ENCODE peak calls at places on chromosomes 4 and X, in ten cellular contexts. Q, H, U, T, E, V, R, K, D and J are unnamed samples.

GRCh38 chr4:38672247-38673071 is 8.5 kb downstream of the KLF3 start:
- DNase-seq in V (no peak), H (peak), E (peak), U (no peak), K (no peak), T (no peak), Q (peak), D (no peak), R (no peak), J (no peak)

GRCh38 chr4:3202836-3203820 is 45.8 kb upstream of the MSANTD1 start:
- DNase-seq in U (no peak), Q (no peak), E (no peak), R (no peak), K (no peak), H (no peak), T (peak), V (no peak), D (no peak), J (peak)

GRCh38 chr4:186910385-186910784 is 186.7 kb upstream of the FAT1 start:
- DNase-seq in V (no peak), E (no peak), D (no peak), T (no peak), R (no peak), H (no peak), Q (no peak), U (no peak), K (no peak), J (no peak)

GRCh38 chr4:145839151-145839550 is 99.5 kb downstream of the ZNF827 start:
- DNase-seq in D (no peak), K (no peak), Q (peak), U (no peak), R (no peak), H (no peak), E (no peak), T (no peak), V (peak), J (no peak)

GRCh38 chrX:45762699-45763647 is 562.3 kb upstream of the DIPK2B start:
- DNase-seq in V (no peak), H (no peak), Q (no peak), E (no peak), K (no peak), T (no peak), D (peak), R (no peak), U (no peak), J (no peak)

GRCh38 chr4:80006935-80007744 is 65.9 kb downstream of the ANTXR2 start:
- DNase-seq in Q (peak), U (no peak), V (peak), D (no peak), R (no peak), T (no peak), K (peak), H (no peak), E (no peak), J (peak)

GRCh38 chr4:2731907-2732314 is 24.2 kb downstream of the TNIP2 start:
- DNase-seq in E (peak), R (no peak), T (peak), H (no peak), U (no peak), D (no peak), Q (no peak), V (no peak), K (no peak), J (no peak)

GRCh38 chr4:185017964-185018772 is at the start of gene HELT:
- DNase-seq in H (peak), Q (peak), T (no peak), E (no peak), V (no peak), R (no peak), D (peak), U (no peak), K (no peak), J (no peak)

GRCh38 chr4:88211473-88212252 is 53.2 kb upstream of the ABCG2 start:
- DNase-seq in R (no peak), D (peak), E (peak), Q (peak), T (no peak), K (peak), H (peak), U (peak), V (no peak), J (peak)

GRCh38 chr4:125849869-125850268 is 535.1 kb downstream of the FAT4 start:
- DNase-seq in Q (no peak), T (no peak), K (no peak), R (no peak), V (peak), H (no peak), U (peak), D (peak), E (no peak), J (no peak)

GRCh38 chrX:131675596-131676194 is 131.8 kb downstream of the OR13H1 start:
- DNase-seq in U (no peak), T (no peak), K (no peak), V (peak), D (peak), E (no peak), H (peak), R (no peak), Q (peak), J (peak)

GRCh38 chr4:185227131-185227551 is 17.7 kb downstream of the SNX25 start:
- DNase-seq in T (no peak), K (no peak), V (no peak), R (no peak), H (no peak), E (no peak), D (no peak), Q (peak), U (no peak), J (no peak)

GRCh38 chr4:36921474-36922220 is 322.9 kb upstream of the NWD2 start:
- DNase-seq in V (no peak), K (no peak), Q (no peak), H (no peak), U (no peak), R (no peak), D (peak), E (no peak), T (no peak), J (no peak)

GRCh38 chr4:148253748-148254147 is 188.5 kb downstream of the NR3C2 start:
- DNase-seq in V (no peak), T (no peak), K (no peak), Q (no peak), E (no peak), H (no peak), D (no peak), U (no peak), R (no peak), J (no peak)

GRCh38 chrX:133005038-133005437 is 46.6 kb upstream of the HS6ST2 start:
- DNase-seq in H (peak), Q (peak), K (peak), R (no peak), T (no peak), E (no peak), U (no peak), V (peak), D (peak), J (no peak)

GRCh38 chrX:107747596-107748161 is 27.9 kb downstream of the TSC22D3 start:
- DNase-seq in T (peak), H (peak), K (no peak), Q (no peak), E (no peak), V (peak), R (no peak), D (peak), U (no peak), J (no peak)

GRCh38 chr4:41692717-41693345 is 55.7 kb downstream of the PHOX2B start:
- DNase-seq in E (no peak), U (peak), V (peak), Q (peak), D (peak), T (no peak), R (peak), K (peak), H (peak), J (peak)

GRCh38 chr4:180134116-180134866 is 2108.9 kb upstream of the TENM3 start:
- DNase-seq in E (no peak), V (peak), Q (no peak), U (no peak), D (peak), R (no peak), T (no peak), H (peak), K (no peak), J (no peak)

GRCh38 chrX:1323315-1323714 is 13.3 kb upstream of the IL3RA start:
- DNase-seq in R (peak), V (no peak), T (peak), Q (peak), E (no peak), K (peak), D (no peak), U (no peak), H (peak), J (peak)

GRCh38 chr4:52957220-52957686 is 95.1 kb downstream of the RASL11B start:
- DNase-seq in R (no peak), D (no peak), K (no peak), V (peak), E (no peak), H (peak), U (no peak), T (no peak), Q (no peak), J (peak)

GRCh38 chr4:37388672-37389368 is 144.3 kb downstream of the NWD2 start:
- DNase-seq in U (no peak), D (no peak), E (no peak), K (no peak), Q (peak), T (no peak), H (peak), V (no peak), R (no peak), J (no peak)

GRCh38 chr4:173281420-173282333 is 52.5 kb downstream of the HMGB2 start:
- DNase-seq in K (peak), V (no peak), H (no peak), R (no peak), Q (no peak), D (no peak), T (no peak), U (no peak), E (no peak), J (no peak)

GRCh38 chrX:153867671-153868070 is 18.3 kb downstream of the L1CAM start:
- DNase-seq in Q (no peak), T (no peak), U (no peak), D (no peak), E (no peak), V (no peak), R (no peak), K (no peak), H (no peak), J (no peak)

GRCh38 chr4:168886361-168886760 is 123.7 kb downstream of the CBR4 start:
- DNase-seq in Q (peak), U (no peak), H (no peak), K (no peak), D (peak), R (no peak), V (peak), T (no peak), E (no peak), J (no peak)

GRCh38 chr4:73734405-73735070 is 5.8 kb upstream of the CXCL8 start:
- DNase-seq in H (no peak), E (no peak), D (peak), K (no peak), U (no peak), V (peak), T (no peak), R (no peak), Q (no peak), J (no peak)

GRCh38 chr4:61374612-61374920 is 174.4 kb downstream of the ADGRL3 start:
- DNase-seq in D (no peak), H (peak), R (no peak), V (peak), K (no peak), U (peak), Q (no peak), T (no peak), E (no peak), J (no peak)

GRCh38 chr4:150140774-150141400 is 62.6 kb downstream of the DCLK2 start:
- DNase-seq in H (no peak), T (no peak), R (no peak), V (peak), D (peak), Q (no peak), K (no peak), E (no peak), U (peak), J (no peak)

GRCh38 chrX:19174401-19175025 is 52.2 kb upstream of the ADGRG2 start:
- DNase-seq in E (no peak), K (no peak), V (peak), H (no peak), R (peak), U (no peak), D (peak), Q (no peak), T (no peak), J (no peak)

GRCh38 chr4:98386-98785 is 25.9 kb upstream of the ZNF718 start:
- DNase-seq in E (no peak), Q (no peak), T (no peak), K (no peak), H (no peak), V (no peak), U (no peak), R (no peak), D (no peak), J (no peak)

GRCh38 chr4:151304755-151305154 is 20.6 kb downstream of the SH3D19 start:
- DNase-seq in Q (peak), R (no peak), E (no peak), U (no peak), K (no peak), D (peak), T (no peak), H (no peak), V (no peak), J (no peak)

GRCh38 chr4:3369781-3370660 is 71.7 kb upstream of the HGFAC start:
- DNase-seq in E (no peak), H (peak), Q (peak), V (peak), U (peak), K (peak), R (no peak), D (peak), T (peak), J (peak)

GRCh38 chr4:185941476-185941875 is 127.5 kb upstream of the TLR3 start:
- DNase-seq in V (no peak), T (no peak), U (no peak), D (no peak), H (no peak), Q (no peak), R (no peak), K (no peak), E (no peak), J (no peak)

GRCh38 chr4:102789317-102789717 is 28.5 kb upstream of the MANBA start:
- DNase-seq in D (peak), U (peak), Q (no peak), V (peak), R (no peak), T (no peak), K (no peak), E (no peak), H (no peak), J (no peak)

GRCh38 chr4:161829631-161830030 is 334.2 kb downstream of the FSTL5 start:
- DNase-seq in Q (no peak), H (no peak), D (no peak), T (no peak), R (no peak), K (no peak), E (no peak), V (no peak), U (no peak), J (no peak)

GRCh38 chr4:114694770-114695169 is 96.2 kb downstream of the UGT8 start:
- DNase-seq in V (peak), Q (peak), T (no peak), D (peak), U (peak), H (peak), E (no peak), R (no peak), K (no peak), J (peak)

GRCh38 chr4:17517664-17518063 is 2.7 kb downstream of the CLRN2 start:
- DNase-seq in U (no peak), D (no peak), K (no peak), T (no peak), R (no peak), E (no peak), H (no peak), Q (peak), V (no peak), J (no peak)

GRCh38 chr4:76752911-76753494 is 144.9 kb downstream of the SOWAHB start:
- DNase-seq in T (no peak), V (peak), Q (no peak), D (peak), E (no peak), H (no peak), K (no peak), U (peak), R (no peak), J (peak)

GRCh38 chr4:76754439-76754838 is 143.5 kb downstream of the SOWAHB start:
- DNase-seq in R (no peak), T (no peak), U (no peak), H (no peak), E (no peak), Q (no peak), D (no peak), K (no peak), V (no peak), J (no peak)

GRCh38 chr4:76755756-76756155 is 142.2 kb downstream of the SOWAHB start:
- DNase-seq in R (no peak), U (no peak), Q (no peak), K (no peak), T (no peak), V (peak), D (no peak), H (no peak), E (no peak), J (no peak)

GRCh38 chr4:76751612-76752343 is 146.2 kb downstream of the SOWAHB start:
- DNase-seq in R (no peak), U (no peak), V (no peak), T (no peak), K (no peak), D (no peak), H (no peak), E (no peak), Q (no peak), J (no peak)

DNA sequence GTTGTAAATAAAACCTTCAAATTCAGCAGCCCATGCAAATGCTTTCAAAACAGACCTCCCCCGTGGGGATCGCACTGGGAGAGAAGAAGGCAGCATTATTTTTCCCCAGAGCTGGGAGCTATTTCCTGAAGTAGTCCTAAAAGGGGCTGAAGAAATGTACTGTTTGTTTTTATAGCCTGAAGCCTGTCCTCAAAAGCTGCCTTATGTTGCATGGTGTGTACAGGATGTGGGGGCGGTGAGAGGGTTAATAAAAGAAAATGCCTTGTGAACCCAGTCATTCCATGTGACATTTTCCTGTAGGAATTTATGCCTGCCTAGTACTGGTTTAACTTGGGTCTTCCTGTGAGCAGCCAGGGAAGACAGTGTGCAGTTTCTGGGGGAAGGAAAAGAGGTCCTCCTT is 144.1 kb downstream of the SOWAHB start:
- DNase-seq in T (no peak), E (no peak), U (no peak), R (no peak), H (no peak), Q (no peak), V (peak), D (peak), K (no peak), J (no peak)
- H3K4me3 ChIP-seq in T (no peak), E (no peak), U (no peak), R (no peak), H (no peak), Q (no peak), V (peak), D (no peak), K (no peak), J (no peak)

GRCh38 chrX:20529711-20530110 is 263.0 kb upstream of the RPS6KA3 start:
- DNase-seq in U (no peak), K (no peak), E (no peak), D (no peak), H (no peak), V (peak), Q (no peak), T (no peak), R (no peak), J (no peak)

GRCh38 chrX:20527458-20528099 is 260.9 kb upstream of the RPS6KA3 start:
- DNase-seq in Q (no peak), T (no peak), V (no peak), D (no peak), H (peak), R (no peak), K (no peak), E (peak), U (no peak), J (no peak)

GRCh38 chrX:20531667-20532066 is 265.0 kb upstream of the RPS6KA3 start:
- DNase-seq in E (no peak), D (no peak), V (no peak), R (no peak), K (no peak), Q (no peak), H (no peak), T (no peak), U (no peak), J (no peak)

GRCh38 chrX:20529301-20529700 is 262.6 kb upstream of the RPS6KA3 start:
- DNase-seq in T (no peak), V (no peak), Q (no peak), U (no peak), R (no peak), K (no peak), H (no peak), D (no peak), E (no peak), J (no peak)

GRCh38 chrX:20530319-20530979 is 263.7 kb upstream of the RPS6KA3 start:
- DNase-seq in K (peak), V (peak), R (no peak), H (peak), Q (peak), D (peak), T (no peak), E (peak), U (peak), J (peak)
- H3K4me3 ChIP-seq in K (no peak), V (peak), R (peak), H (no peak), Q (no peak), D (no peak), T (no peak), E (no peak), U (peak), J (no peak)

GRCh38 chr4:70920592-70920991 is 18.4 kb downstream of the MOB1B start:
- DNase-seq in D (no peak), R (no peak), U (no peak), V (no peak), Q (no peak), E (no peak), T (no peak), H (no peak), K (no peak), J (no peak)

GRCh38 chr4:70927502-70928139 is 25.5 kb downstream of the MOB1B start:
- DNase-seq in D (no peak), Q (no peak), T (no peak), V (no peak), R (no peak), E (no peak), K (no peak), H (no peak), U (no peak), J (no peak)

GRCh38 chr4:70930530-70931256 is 28.5 kb downstream of the MOB1B start:
- DNase-seq in V (no peak), R (no peak), D (no peak), H (no peak), U (no peak), T (no peak), K (no peak), Q (no peak), E (no peak), J (no peak)

GRCh38 chr4:70931359-70931758 is 29.2 kb downstream of the MOB1B start:
- DNase-seq in T (no peak), K (no peak), E (no peak), U (no peak), V (no peak), H (no peak), R (no peak), Q (no peak), D (no peak), J (no peak)

GRCh38 chr4:70925899-70926635 is 23.9 kb downstream of the MOB1B start:
- DNase-seq in D (no peak), R (no peak), U (no peak), T (no peak), Q (no peak), E (no peak), H (no peak), V (no peak), K (no peak), J (no peak)
- H3K4me3 ChIP-seq in D (no peak), R (no peak), U (no peak), T (no peak), Q (no peak), E (no peak), H (no peak), V (no peak), K (no peak), J (no peak)

GRCh38 chrX:50188859-50189258 is 11.9 kb downstream of the AKAP4 start:
- DNase-seq in U (no peak), D (no peak), Q (no peak), E (no peak), T (no peak), V (no peak), H (peak), K (no peak), R (no peak), J (no peak)
- H3K4me3 ChIP-seq in U (no peak), D (no peak), Q (no peak), E (no peak), T (no peak), V (no peak), H (no peak), K (no peak), R (no peak), J (no peak)

GRCh38 chrX:53091354-53091753 is 2.6 kb upstream of the KANTR start:
- DNase-seq in K (no peak), V (no peak), T (no peak), D (no peak), Q (no peak), R (no peak), H (no peak), U (no peak), E (no peak), J (no peak)
- H3K4me3 ChIP-seq in K (no peak), V (no peak), T (no peak), D (no peak), Q (no peak), R (no peak), H (no peak), U (no peak), E (no peak), J (no peak)

GRCh38 chr4:183686461-183686860 is 27.4 kb downstream of the TRAPPC11 start:
- DNase-seq in E (no peak), Q (no peak), R (no peak), U (no peak), K (no peak), T (no peak), V (no peak), D (no peak), H (no peak), J (no peak)

GRCh38 chr4:183688216-183688615 is 29.1 kb downstream of the TRAPPC11 start:
- DNase-seq in T (no peak), E (no peak), R (no peak), H (no peak), Q (no peak), V (no peak), D (no peak), U (no peak), K (no peak), J (no peak)

GRCh38 chr4:183691006-183691405 is 31.9 kb downstream of the TRAPPC11 start:
- DNase-seq in R (no peak), D (no peak), T (no peak), U (no peak), V (no peak), E (no peak), Q (no peak), H (no peak), K (no peak), J (no peak)

GRCh38 chr4:183691897-183692296 is 32.8 kb downstream of the TRAPPC11 start:
- DNase-seq in R (no peak), H (no peak), K (no peak), E (no peak), D (no peak), U (no peak), T (no peak), V (no peak), Q (no peak), J (no peak)
- H3K4me3 ChIP-seq in R (no peak), H (no peak), K (no peak), E (no peak), D (no peak), U (no peak), T (no peak), V (no peak), Q (no peak), J (no peak)